ENCODE peak calls at places on chromosomes 2 and 18, in seven cellular contexts. D is H9, R is neuronal stem cell, W is mesenchymal stem cell, M is IMR-90, N is H1, I is mesendoderm. A is an unnamed sample.

GRCh38 chr2:140498360-140498759 is 1632.5 kb downstream of the LRP1B start:
- DNase-seq in W (no peak), N (no peak), R (no peak), M (no peak), D (no peak), I (no peak), A (no peak)

GRCh38 chr2:236843061-236843460 is 242.6 kb upstream of the COPS8 start:
- DNase-seq in R (no peak), M (no peak), N (no peak), D (no peak), I (no peak), W (no peak), A (no peak)

GRCh38 chr18:23259701-23260661 is 124.7 kb downstream of the CABLES1 start:
- DNase-seq in I (peak; percentile 99), N (peak; percentile 73), M (peak; percentile 82), W (peak; percentile 88), R (peak; percentile 73), D (peak; percentile 87), A (peak; percentile 100)

GRCh38 chr2:229445501-229446294 is 174.6 kb upstream of the PID1 start:
- DNase-seq in W (peak; percentile 45), M (peak; percentile 16), R (no peak), D (no peak), I (no peak), N (no peak), A (no peak)

GRCh38 chr2:17538022-17538843 is 2.3 kb upstream of the VSNL1 start:
- DNase-seq in W (peak; percentile 66), D (peak; percentile 58), N (no peak), R (no peak), I (peak; percentile 61), M (peak; percentile 20), A (no peak)

GRCh38 chr2:148994341-148994740 is 44.2 kb upstream of the LYPD6B start:
- DNase-seq in D (no peak), W (no peak), I (no peak), N (no peak), M (no peak), R (no peak), A (no peak)

GRCh38 chr2:121085801-121086200 is 199.2 kb downstream of the TFCP2L1 start:
- DNase-seq in I (no peak), N (no peak), R (no peak), D (no peak), M (no peak), W (no peak), A (no peak)

GRCh38 chr2:26964446-26964845 is 6.0 kb upstream of the MAPRE3 start:
- DNase-seq in D (no peak), M (no peak), W (no peak), R (no peak), N (no peak), I (no peak), A (no peak)

GRCh38 chr2:8653485-8653884 is 28.4 kb upstream of the ID2 start:
- DNase-seq in M (no peak), I (no peak), R (peak; percentile 46), D (no peak), W (no peak), N (no peak), A (no peak)

GRCh38 chr2:130898553-130898952 is 61.8 kb downstream of the ARHGEF4 start:
- DNase-seq in M (no peak), N (no peak), D (no peak), R (no peak), W (no peak), I (no peak), A (no peak)

GRCh38 chr2:185633621-185634020 is 105.0 kb upstream of the FSIP2 start:
- DNase-seq in R (no peak), D (no peak), M (no peak), I (no peak), W (no peak), N (no peak), A (no peak)

GRCh38 chr2:42755161-42755900 is 8.6 kb downstream of the OXER1 start:
- DNase-seq in M (no peak), I (no peak), R (no peak), D (no peak), N (no peak), W (no peak), A (peak; percentile 6)

GRCh38 chr18:49837889-49838288 is 24.6 kb upstream of the ACAA2 start:
- DNase-seq in M (no peak), D (no peak), W (no peak), N (no peak), R (no peak), I (no peak), A (no peak)

GRCh38 chr2:101001713-101002561 is at the start of gene RPL31:
- DNase-seq in I (peak; percentile 99), W (peak; percentile 97), N (peak; percentile 96), R (peak; percentile 88), D (peak; percentile 97), M (peak; percentile 97), A (peak; percentile 95)

GRCh38 chr2:235449568-235449967 is 44.3 kb upstream of the AGAP1 start:
- DNase-seq in M (no peak), I (no peak), W (peak; percentile 27), N (no peak), R (no peak), D (no peak), A (no peak)

GRCh38 chr2:225002039-225002655 is 40.1 kb downstream of the DOCK10 start:
- DNase-seq in D (peak; percentile 39), N (peak; percentile 57), I (peak; percentile 72), W (peak; percentile 70), R (peak; percentile 59), M (peak; percentile 78), A (peak; percentile 35)

GRCh38 chr18:22789600-22789999 is 143.5 kb upstream of the RBBP8 start:
- DNase-seq in R (no peak), D (no peak), I (no peak), W (no peak), M (no peak), N (no peak), A (no peak)

GRCh38 chr18:8562065-8562464 is 47.2 kb upstream of the RAB12 start:
- DNase-seq in W (no peak), N (no peak), M (no peak), R (no peak), I (no peak), D (no peak), A (no peak)

GRCh38 chr2:234032301-234032856 is 18.1 kb upstream of the SPP2 start:
- DNase-seq in W (peak; percentile 51), M (peak; percentile 82), I (no peak), D (no peak), N (no peak), R (no peak), A (no peak)

GRCh38 chr2:85596486-85597143 is 1.1 kb downstream of the RNF181 start:
- DNase-seq in N (no peak), I (no peak), D (no peak), R (no peak), W (no peak), M (no peak), A (no peak)

GRCh38 chr2:85599468-85600234 is 2.8 kb downstream of the TMEM150A start:
- DNase-seq in R (no peak), W (no peak), N (no peak), M (no peak), D (no peak), I (no peak), A (no peak)

GRCh38 chr2:85597241-85597640 is 1.7 kb downstream of the RNF181 start:
- DNase-seq in W (no peak), R (no peak), M (no peak), I (no peak), D (no peak), N (no peak), A (no peak)

GRCh38 chr2:85600235-85600575 is 2.3 kb downstream of the TMEM150A start:
- DNase-seq in D (no peak), R (no peak), N (no peak), W (no peak), M (no peak), I (no peak), A (no peak)

DNA sequence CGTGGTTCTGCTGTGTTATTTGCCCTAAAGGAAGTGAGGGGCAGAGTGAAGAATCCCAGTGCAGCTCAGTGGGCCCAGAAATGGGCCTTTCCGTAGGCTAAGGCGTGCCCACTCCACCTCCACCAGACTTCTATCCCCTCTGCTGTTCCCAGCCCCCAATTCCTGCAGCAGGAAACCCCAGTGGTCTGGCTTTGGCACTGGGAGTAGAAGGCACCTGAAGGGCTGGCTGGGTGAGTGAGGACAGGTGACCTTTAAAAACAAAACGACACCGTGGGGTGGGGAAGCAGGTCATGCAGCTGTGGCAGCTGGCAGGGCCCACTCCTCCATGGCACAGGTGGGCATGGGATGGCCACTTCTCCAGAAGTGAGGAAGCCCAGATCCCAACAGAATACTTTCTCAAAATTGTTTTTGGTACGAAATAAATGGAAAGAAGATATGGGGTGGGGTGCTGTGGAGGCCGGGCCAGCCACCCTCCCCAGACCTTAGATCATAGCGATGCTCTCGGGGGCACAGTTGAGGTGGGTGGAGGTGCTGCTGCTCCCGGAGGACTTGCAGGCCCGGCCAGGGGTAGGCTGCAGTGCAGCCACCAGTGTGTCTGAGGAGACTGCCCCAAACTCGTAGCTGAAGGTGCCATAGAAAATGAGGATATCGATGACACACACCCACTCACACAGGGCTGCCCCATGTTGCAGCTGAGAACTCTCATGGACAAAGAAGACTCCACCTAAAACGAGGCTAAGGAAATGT is 3.2 kb downstream of the RNF181 start:
- DNase-seq in W (no peak), I (no peak), M (no peak), N (no peak), D (no peak), R (no peak), A (no peak)
- H2AK5ac ChIP-seq in W (no peak overlapping the region), I (no peak overlapping the region), M (no peak overlapping the region), N (no peak overlapping the region), D (no peak overlapping the region), R (no peak overlapping the region), A (no peak overlapping the region)

GRCh38 chr2:177669201-177669600 is 276.6 kb downstream of the AGPS start:
- DNase-seq in I (no peak), D (no peak), N (no peak), M (no peak), W (no peak), R (no peak), A (no peak)
- H2AK5ac ChIP-seq in I (no peak overlapping the region), D (no peak overlapping the region), N (no peak overlapping the region), M (no peak overlapping the region), W (no peak overlapping the region), R (no peak overlapping the region), A (no peak overlapping the region)

DNA sequence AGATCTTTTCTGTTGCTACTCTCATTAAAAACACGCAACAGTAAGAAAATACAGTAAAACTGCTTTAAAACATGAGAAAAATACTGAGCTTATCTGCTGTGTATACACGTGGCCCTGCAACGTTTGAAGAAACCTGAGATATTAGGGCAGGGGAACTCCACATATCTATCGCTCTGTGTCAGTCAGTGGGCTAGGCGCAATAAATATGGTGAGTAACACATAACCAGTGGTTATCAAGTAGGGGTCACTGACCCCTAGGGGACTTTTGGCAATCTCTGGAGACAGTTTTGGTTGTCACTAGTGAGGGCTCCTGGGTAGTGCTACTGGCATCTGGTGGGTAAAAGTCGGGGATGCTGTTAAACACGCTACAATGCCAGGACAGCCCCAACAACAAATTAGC is 14.9 kb downstream of the STAT1 start:
- DNase-seq in M (no peak), D (no peak), I (no peak), N (no peak), R (no peak), W (no peak), A (no peak)
- H2AK5ac ChIP-seq in M (no peak overlapping the region), D (no peak overlapping the region), I (no peak overlapping the region), N (no peak overlapping the region), R (no peak overlapping the region), W (no peak overlapping the region), A (no peak overlapping the region)

DNA sequence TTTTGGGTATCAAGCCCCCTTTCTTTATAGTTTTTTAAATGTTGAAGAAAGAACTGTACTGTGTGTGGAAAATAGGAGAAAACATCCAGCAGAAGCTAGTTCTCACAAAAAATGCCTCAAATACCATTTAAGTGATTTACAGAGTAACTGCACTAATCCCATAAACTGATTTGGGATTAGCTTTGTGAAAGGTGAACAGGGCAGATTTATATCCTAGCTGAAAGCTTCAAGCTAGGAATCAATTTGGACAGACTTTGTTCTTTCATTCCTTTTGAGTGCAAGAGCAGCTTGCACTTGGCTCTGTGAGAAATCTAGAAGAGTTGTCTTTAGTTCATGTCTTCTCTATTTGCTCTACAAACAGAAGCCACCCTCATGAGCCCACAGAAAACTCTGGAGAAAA is 183.9 kb upstream of the VRK2 start:
- DNase-seq in I (no peak), N (no peak), W (no peak), D (no peak), M (no peak), R (no peak), A (no peak)
- H2AK5ac ChIP-seq in I (no peak overlapping the region), N (no peak overlapping the region), W (no peak overlapping the region), D (no peak overlapping the region), M (no peak overlapping the region), R (no peak overlapping the region), A (no peak overlapping the region)